ENCODE peak calls at places on chromosomes 11 and 22, in four cellular contexts. E is A549, W is HepG2, D is GM12878. P is an unnamed sample.

GRCh38 chr11:112302226-112302868 is 41.7 kb upstream of the PLET1 start:
- DNase-seq in E (peak; percentile 6), W (no peak), D (no peak), P (no peak)

GRCh38 chr22:28381427-28382167 is 298.0 kb downstream of the TTC28 start:
- DNase-seq in E (no peak), W (no peak), D (no peak), P (no peak)

GRCh38 chr11:2771758-2772466 is 72.1 kb upstream of the KCNQ1OT1 start:
- DNase-seq in E (no peak), W (no peak), D (no peak), P (no peak)

GRCh38 chr11:111949519-111950426 is 12.6 kb downstream of the DIXDC1 start:
- DNase-seq in E (no peak), W (no peak), D (no peak), P (no peak)

GRCh38 chr22:39624501-39624821 is 53.9 kb downstream of the CACNA1I start:
- DNase-seq in E (no peak), W (no peak), D (no peak), P (no peak)

GRCh38 chr11:74870485-74870884 is 78.4 kb downstream of the XRRA1 start:
- DNase-seq in E (peak; percentile 74), W (peak; percentile 60), D (no peak), P (peak; percentile 18)

GRCh38 chr11:82450996-82451395 is 282.7 kb downstream of the FAM181B start:
- DNase-seq in E (no peak), W (no peak), D (no peak), P (no peak)

GRCh38 chr11:112318661-112319060 is 58.0 kb upstream of the PLET1 start:
- DNase-seq in E (no peak), W (no peak), D (no peak), P (no peak)

GRCh38 chr11:30526558-30526957 is 59.6 kb downstream of the MPPED2 start:
- DNase-seq in E (no peak), W (no peak), D (no peak), P (no peak)

GRCh38 chr22:48253136-48253535 is 1490.7 kb downstream of the TBC1D22A start:
- DNase-seq in E (no peak), W (no peak), D (no peak), P (no peak)

GRCh38 chr11:92269021-92269420 is 44.4 kb downstream of the FAT3 start:
- DNase-seq in E (peak; percentile 77), W (peak; percentile 4), D (no peak), P (no peak)

GRCh38 chr11:126029805-126030204 is 32.9 kb downstream of the CDON start:
- DNase-seq in E (no peak), W (peak; percentile 33), D (no peak), P (no peak)

GRCh38 chr11:128146926-128147605 is 440.3 kb downstream of the ETS1 start:
- DNase-seq in E (no peak), W (no peak), D (no peak), P (no peak)

GRCh38 chr11:1208361-1209261 is 14.3 kb upstream of the MUC5B start:
- DNase-seq in E (no peak), W (no peak), D (no peak), P (peak; percentile 9)

GRCh38 chr11:1152316-1153104 is 5.2 kb upstream of the MUC5AC start:
- DNase-seq in E (peak; percentile 88), W (peak; percentile 12), D (no peak), P (peak; percentile 16)

GRCh38 chr22:42080287-42080686 is 787 bp downstream of the SMDT1 start:
- DNase-seq in E (peak; percentile 5), W (no peak), D (no peak), P (peak; percentile 44)

GRCh38 chr22:46049726-46050450 is 72.9 kb upstream of the WNT7B start:
- DNase-seq in E (no peak), W (no peak), D (no peak), P (no peak)

GRCh38 chr11:31819533-31820437 is 8.7 kb upstream of the PAX6 start:
- DNase-seq in E (no peak), W (no peak), D (no peak), P (peak; percentile 38)

GRCh38 chr11:69925366-69926196 is 106.4 kb upstream of the FGF3 start:
- DNase-seq in E (no peak), W (no peak), D (no peak), P (peak; percentile 68)

GRCh38 chr22:32325811-32326237 is 31.8 kb upstream of the RFPL3 start:
- DNase-seq in E (no peak), W (no peak), D (no peak), P (no peak)

GRCh38 chr11:23398052-23398451 is 537.8 kb upstream of the CCDC179 start:
- DNase-seq in E (no peak), W (no peak), D (no peak), P (no peak)

GRCh38 chr11:128502736-128503135 is 84.6 kb downstream of the ETS1 start:
- DNase-seq in E (peak; percentile 46), W (no peak), D (no peak), P (no peak)

GRCh38 chr11:111963786-111964385 is 26.7 kb downstream of the DIXDC1 start:
- DNase-seq in E (no peak), W (no peak), D (no peak), P (no peak)

GRCh38 chr11:127114035-127114434 is 113.5 kb upstream of the KIRREL3 start:
- DNase-seq in E (no peak), W (no peak), D (no peak), P (no peak)

GRCh38 chr22:41048791-41049717 is 43.3 kb upstream of the EP300 start:
- DNase-seq in E (no peak), W (peak; percentile 61), D (no peak), P (peak; percentile 46)

DNA sequence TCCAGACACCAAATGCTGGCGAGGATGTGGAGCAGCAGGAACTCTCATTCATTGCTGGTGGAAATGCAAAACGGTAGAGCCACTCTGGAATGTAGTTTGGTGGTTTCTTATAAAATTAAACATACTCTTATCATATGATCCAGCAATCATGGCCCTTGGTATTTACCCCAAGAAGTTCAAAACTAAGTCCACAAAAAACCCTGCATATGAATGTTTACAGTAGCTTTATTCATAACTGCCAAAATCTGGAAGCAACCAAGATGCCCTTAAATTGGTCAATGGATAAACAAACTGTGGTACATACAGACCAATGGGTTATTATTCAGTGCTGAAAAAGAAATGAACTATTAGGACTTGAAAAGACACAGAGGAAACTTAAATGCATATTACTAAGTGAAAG is 87.8 kb downstream of the APOL5 start:
- DNase-seq in E (no peak), W (no peak), D (no peak), P (no peak)
- TF ChIP-seq PBX3 in E (no peak), W (no peak), D (no peak), P (no peak)

DNA sequence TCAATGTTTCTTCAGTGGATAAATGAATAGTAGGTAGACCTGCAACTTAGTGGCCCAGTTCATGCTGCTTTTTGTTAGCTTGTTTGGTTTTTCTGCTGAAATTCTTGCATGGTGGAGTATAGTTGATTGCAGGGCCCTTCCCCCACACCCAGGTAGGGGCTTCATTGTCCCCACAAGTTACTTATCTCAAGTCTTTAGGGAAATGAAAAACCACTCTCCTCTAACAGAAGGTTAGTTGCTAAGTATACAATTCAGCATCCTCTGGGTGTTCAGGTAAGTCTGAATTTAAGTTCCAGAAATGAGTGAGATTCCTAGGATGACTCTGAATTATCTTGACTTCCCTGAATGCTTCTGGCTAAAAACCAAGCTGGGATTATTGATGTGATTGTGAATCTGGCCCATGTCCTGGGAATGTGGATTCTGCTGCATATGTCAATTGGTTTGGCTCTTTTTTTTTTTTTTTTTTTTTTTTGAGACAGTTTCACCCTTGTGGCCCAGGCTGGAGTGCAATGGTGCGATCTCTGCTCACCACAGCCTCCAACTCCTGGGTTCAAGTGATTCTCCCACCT is 40.3 kb downstream of the BCL2L13 start:
- DNase-seq in E (no peak), W (no peak), D (no peak), P (no peak)
- TF ChIP-seq PBX3 in E (no peak), W (no peak), D (no peak), P (no peak)

GRCh38 chr11:115939104-115939503 is 434.9 kb upstream of the CADM1 start:
- DNase-seq in E (no peak), W (no peak), D (no peak), P (no peak)

GRCh38 chr11:115942043-115942442 is 437.8 kb upstream of the CADM1 start:
- DNase-seq in E (no peak), W (no peak), D (no peak), P (no peak)

GRCh38 chr11:115941044-115941443 is 436.8 kb upstream of the CADM1 start:
- DNase-seq in E (no peak), W (no peak), D (no peak), P (no peak)

GRCh38 chr11:115939726-115940421 is 435.7 kb upstream of the CADM1 start:
- DNase-seq in E (no peak), W (no peak), D (no peak), P (no peak)

GRCh38 chr11:115941481-115941993 is 437.3 kb upstream of the CADM1 start:
- DNase-seq in E (no peak), W (no peak), D (no peak), P (no peak)
- TF ChIP-seq PBX3 in E (no peak), W (no peak), D (no peak), P (no peak)

DNA sequence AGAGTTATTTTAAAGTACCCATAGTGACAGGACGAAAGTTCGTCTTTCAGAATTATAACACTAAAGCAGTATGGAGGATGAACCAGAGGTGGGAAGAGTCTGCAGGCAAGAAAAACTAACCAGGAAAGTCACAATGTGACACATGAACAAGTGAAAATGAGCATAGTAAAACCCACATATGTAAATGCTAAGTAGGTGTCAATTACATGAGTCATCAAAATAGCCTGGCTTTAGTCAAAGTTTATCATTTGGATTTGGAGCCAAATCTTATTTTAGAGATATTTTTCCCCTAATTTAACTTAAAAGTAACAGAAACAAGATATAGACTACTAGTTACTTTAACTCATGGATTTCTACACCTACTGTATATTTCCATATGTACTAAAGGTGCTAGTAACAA is 159.8 kb downstream of the GRIA4 start:
- DNase-seq in E (no peak), W (no peak), D (no peak), P (no peak)
- TF ChIP-seq PBX3 in E (no peak), W (no peak), D (no peak), P (no peak)

GRCh38 chr11:64800633-64801464 is 2.2 kb downstream of the MAP4K2 start:
- DNase-seq in E (no peak), W (no peak), D (no peak), P (no peak)

GRCh38 chr11:64802370-64803162 is 448 bp downstream of the MAP4K2 start:
- DNase-seq in E (no peak), W (no peak), D (no peak), P (peak; percentile 61)

GRCh38 chr11:64801591-64802369 is 1.2 kb downstream of the MAP4K2 start:
- DNase-seq in E (no peak), W (no peak), D (no peak), P (peak; percentile 17)

GRCh38 chr11:64799256-64799924 is 3.6 kb downstream of the MAP4K2 start:
- DNase-seq in E (no peak), W (no peak), D (no peak), P (no peak)

DNA sequence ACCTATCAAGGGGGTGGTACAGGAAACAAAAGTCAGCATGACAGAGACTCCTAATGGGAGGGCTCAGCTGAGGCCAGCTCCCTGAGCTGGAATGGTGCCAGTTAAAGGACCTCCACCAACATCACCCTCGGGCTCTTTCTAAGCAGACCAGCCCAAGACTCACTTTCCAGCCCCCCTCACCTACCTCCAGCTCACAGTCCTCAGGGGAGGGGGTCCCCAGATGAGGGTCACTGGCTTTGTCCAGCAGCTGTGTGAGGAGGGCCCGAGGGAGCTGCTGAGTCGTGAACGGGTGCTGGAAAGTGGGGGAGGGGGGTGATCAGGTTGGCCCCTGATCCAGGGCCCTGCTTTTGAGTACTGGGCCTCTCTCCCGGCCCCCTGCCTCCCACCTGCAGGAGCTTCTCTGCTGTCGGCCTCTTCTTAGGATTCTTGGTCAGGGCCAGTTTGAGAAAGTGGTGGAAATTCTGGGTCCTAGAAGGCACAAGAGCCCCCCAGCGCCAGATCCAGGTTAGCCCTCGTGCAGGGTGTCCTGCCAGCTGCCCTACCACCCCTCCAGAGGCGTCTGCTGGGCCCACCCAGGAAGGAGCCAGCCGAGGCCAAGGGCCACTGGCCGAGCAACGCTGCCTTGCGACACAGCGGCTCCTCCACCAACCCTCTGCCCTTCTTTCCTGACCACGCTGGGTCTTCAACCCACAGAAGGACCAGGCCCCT is 2.9 kb downstream of the MAP4K2 start:
- DNase-seq in E (peak; percentile 39), W (peak; percentile 60), D (no peak), P (peak; percentile 39)
- TF ChIP-seq PBX3 in E (no peak), W (no peak), D (no peak), P (no peak)